ENCODE peak calls at places on chromosomes 6 and 20, in nine cellular contexts. G is H1, L is HepG2, O is HCT116, S is endothelial cell of umbilical vein, A is GM12878, Z is transverse colon, M is GM12892, X is stomach. H is an unnamed sample.

GRCh38 chr20:62993856-62994494 is 12.8 kb downstream of the BHLHE23 start:
- DNase-seq in G (no peak), L (no peak), O (no peak), S (no peak), A (no peak), Z (no peak), M (no peak), X (no peak), H (no peak)

GRCh38 chr20:1320902-1321653 is 7.9 kb downstream of the SDCBP2 start:
- DNase-seq in G (no peak), L (no peak), O (no peak), S (no peak), A (no peak), Z (no peak), M (no peak), X (no peak), H (no peak)

GRCh38 chr6:138772596-138773176 is 883 bp upstream of the CCDC28A start:
- DNase-seq in G (no peak), L (no peak), O (no peak), S (no peak), A (no peak), Z (no peak), M (no peak), X (no peak), H (no peak)

GRCh38 chr20:33399924-33400323 is 1.4 kb downstream of the CDK5RAP1 start:
- DNase-seq in G (no peak), L (peak; percentile 68), O (no peak), S (no peak), A (no peak), Z (no peak), M (no peak), X (no peak), H (no peak)

GRCh38 chr6:111011360-111012142 is 29.7 kb downstream of the RPF2 start:
- DNase-seq in G (no peak), L (peak; percentile 32), O (peak; percentile 19), S (peak; percentile 57), A (peak; percentile 15), Z (no peak), M (peak; percentile 12), X (no peak), H (no peak)

GRCh38 chr20:17562804-17563305 is 7.0 kb upstream of the DSTN start:
- DNase-seq in G (peak; percentile 27), L (peak; percentile 65), O (no peak), S (peak; percentile 34), A (no peak), Z (no peak), M (no peak), X (no peak), H (no peak)

GRCh38 chr20:21513181-21513663 is 642 bp downstream of the NKX2-2 start:
- DNase-seq in G (peak; percentile 68), L (no peak), O (no peak), S (no peak), A (no peak), Z (no peak), M (no peak), X (no peak), H (no peak)

GRCh38 chr6:144378437-144378836 is 93.3 kb downstream of the UTRN start:
- DNase-seq in G (no peak), L (no peak), O (no peak), S (peak; percentile 47), A (no peak), Z (peak; percentile 17), M (no peak), X (no peak), H (no peak)

GRCh38 chr20:17533396-17533795 is 2.2 kb upstream of the BFSP1 start:
- DNase-seq in G (no peak), L (peak; percentile 71), O (peak; percentile 51), S (peak; percentile 38), A (no peak), Z (no peak), M (no peak), X (no peak), H (no peak)

GRCh38 chr6:32977272-32977952 is 9.0 kb downstream of the BRD2 start:
- DNase-seq in G (no peak), L (no peak), O (no peak), S (no peak), A (no peak), Z (no peak), M (no peak), X (no peak), H (no peak)

GRCh38 chr6:5084787-5085637 is at the start of gene PPP1R3G:
- DNase-seq in G (peak; percentile 75), L (no peak), O (no peak), S (peak; percentile 68), A (no peak), Z (peak; percentile 45), M (peak; percentile 40), X (no peak), H (no peak)

DNA sequence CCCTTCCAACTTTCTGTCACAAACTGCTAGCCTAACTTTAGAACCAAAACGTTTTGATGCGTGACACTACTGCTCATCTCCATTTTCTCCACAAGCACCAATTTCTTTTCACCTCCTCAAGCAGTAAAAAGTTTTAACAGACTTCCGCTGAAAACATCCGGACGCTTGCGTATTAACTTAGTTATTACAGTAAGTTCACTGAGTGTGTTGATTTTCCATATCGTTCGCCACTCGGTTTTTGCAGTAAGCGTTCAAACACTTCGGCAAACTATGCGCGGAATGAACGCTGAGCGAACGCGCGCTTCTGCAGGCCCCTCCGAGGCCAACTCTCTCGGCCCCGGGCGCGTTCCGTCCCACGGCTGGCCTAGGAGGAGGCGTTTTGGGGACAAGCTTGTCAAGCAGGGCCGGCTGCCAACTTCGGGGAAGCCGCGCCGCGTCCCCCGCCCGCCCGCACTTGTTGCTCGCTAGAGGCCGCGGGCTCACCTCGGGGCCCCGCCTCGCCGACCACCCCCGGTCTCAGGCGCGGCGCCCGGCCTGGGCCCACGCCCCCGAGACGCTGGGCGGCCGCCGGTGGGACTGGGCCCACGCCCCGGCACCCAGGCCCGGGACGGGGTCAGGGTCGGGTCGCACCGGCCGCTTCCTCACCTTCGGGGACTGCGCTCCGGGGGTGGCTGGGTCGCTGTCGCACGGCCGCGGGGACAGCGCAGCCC is 945 bp downstream of the PHF10 start:
- DNase-seq in G (peak; percentile 71), L (peak; percentile 39), O (no peak), S (peak; percentile 72), A (no peak), Z (peak; percentile 81), M (peak; percentile 44), X (peak; percentile 80), H (peak; percentile 93)
- TF ChIP-seq POLR2A in G (no peak), L (no peak), O (no peak), S (no peak), A (no peak), Z (no peak), M (no peak), X (no peak), H (no peak)

GRCh38 chr6:11730645-11731044 is 48.0 kb downstream of the ADTRP start:
- DNase-seq in G (no peak), L (no peak), O (no peak), S (no peak), A (peak; percentile 65), Z (peak; percentile 16), M (no peak), X (no peak), H (no peak)
- TF ChIP-seq POLR2AphosphoS5 in G (no peak), L (no peak), O (no peak), S (no peak), A (no peak), Z (no peak), M (peak; percentile 84), X (no peak), H (no peak)

DNA sequence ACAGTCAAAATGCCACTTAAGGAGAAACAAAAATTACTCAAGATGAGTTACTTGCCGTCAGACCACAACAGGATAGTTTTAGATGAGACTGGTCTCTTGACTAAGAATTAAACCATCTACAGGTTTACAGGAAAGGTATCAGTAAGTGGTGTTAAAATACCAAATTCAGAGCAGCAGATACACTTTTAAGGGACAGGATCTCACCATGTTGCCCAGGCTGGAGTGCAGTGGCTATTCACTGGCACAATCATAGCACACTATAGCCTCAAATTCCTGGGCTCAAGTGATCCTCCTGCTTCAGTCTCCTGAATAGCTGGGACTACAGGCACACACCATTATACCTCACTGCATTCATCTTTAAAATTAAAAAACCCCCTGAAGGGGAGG is 4.7 kb downstream of the MCCD1 start:
- DNase-seq in G (no peak), L (no peak), O (no peak), S (no peak), A (no peak), Z (no peak), M (no peak), X (no peak), H (no peak)
- TF ChIP-seq POLR2A in G (peak; percentile 24), L (peak; percentile 15), O (no peak), S (no peak), A (no peak), Z (no peak), M (no peak), X (no peak), H (no peak)

GRCh38 chr20:52035977-52036376 is 155.6 kb downstream of the ZFP64 start:
- DNase-seq in G (no peak), L (no peak), O (no peak), S (no peak), A (no peak), Z (no peak), M (no peak), X (peak; percentile 39), H (no peak)

GRCh38 chr20:52041966-52042365 is 149.6 kb downstream of the ZFP64 start:
- DNase-seq in G (no peak), L (no peak), O (no peak), S (no peak), A (no peak), Z (no peak), M (no peak), X (no peak), H (no peak)

GRCh38 chr20:52035498-52035897 is 156.1 kb downstream of the ZFP64 start:
- DNase-seq in G (no peak), L (peak; percentile 33), O (no peak), S (no peak), A (no peak), Z (no peak), M (no peak), X (no peak), H (no peak)

GRCh38 chr20:52037370-52037769 is 154.2 kb downstream of the ZFP64 start:
- DNase-seq in G (no peak), L (no peak), O (no peak), S (no peak), A (no peak), Z (no peak), M (no peak), X (no peak), H (no peak)

GRCh38 chr20:52039746-52040145 is 151.8 kb downstream of the ZFP64 start:
- DNase-seq in G (no peak), L (no peak), O (no peak), S (no peak), A (no peak), Z (no peak), M (no peak), X (no peak), H (no peak)
- TF ChIP-seq POLR2AphosphoS5 in G (no peak), L (no peak), O (no peak), S (no peak), A (no peak), Z (no peak), M (no peak), X (no peak), H (no peak)

H was measured in esophagus muscularis mucosa.